ENCODE peak calls at places on chromosomes 13 and 19, in six cellular contexts. W, K, C, V, I and G are unnamed samples.

GRCh38 chr13:35699805-35700204 is 223.3 kb upstream of the MAB21L1 start:
- DNase-seq in K (peak; percentile 22), V (no peak), I (no peak), C (no peak), W (no peak), G (no peak)

GRCh38 chr19:56810260-56810659 is 30.3 kb downstream of the PEG3 start:
- DNase-seq in C (no peak), W (no peak), V (no peak), K (no peak), I (no peak), G (no peak)

GRCh38 chr19:35357867-35358573 is at the start of gene FFAR3:
- DNase-seq in V (no peak), I (no peak), W (no peak), C (no peak), K (no peak), G (peak; percentile 63)

GRCh38 chr13:87344176-87344575 is 327.0 kb upstream of the SLITRK5 start:
- DNase-seq in V (no peak), W (no peak), I (no peak), C (no peak), K (no peak), G (no peak)

GRCh38 chr19:37817180-37817911 is 38.0 kb upstream of the ZNF573 start:
- DNase-seq in C (peak; percentile 39), I (peak; percentile 70), W (peak; percentile 31), V (no peak), K (no peak), G (no peak)

GRCh38 chr13:77184455-77184854 is 142.4 kb downstream of the MYCBP2 start:
- DNase-seq in V (no peak), I (no peak), W (peak; percentile 23), C (no peak), K (no peak), G (no peak)

GRCh38 chr19:42252365-42253244 is 2.3 kb downstream of the ERF start:
- DNase-seq in V (no peak), W (no peak), C (no peak), K (no peak), I (no peak), G (no peak)

GRCh38 chr13:64993514-64994164 is 2236.5 kb downstream of the PCDH9 start:
- DNase-seq in W (no peak), K (no peak), I (no peak), C (no peak), V (no peak), G (no peak)

GRCh38 chr19:48170817-48171347 is 402 bp downstream of the ZSWIM9 start:
- DNase-seq in K (no peak), V (no peak), I (no peak), C (no peak), W (peak; percentile 19), G (no peak)

GRCh38 chr13:23813635-23814034 is 75.6 kb downstream of the MIPEP start:
- DNase-seq in C (no peak), V (no peak), I (no peak), W (no peak), K (no peak), G (no peak)

GRCh38 chr19:15432018-15432494 is 13.3 kb upstream of the AKAP8L start:
- DNase-seq in W (no peak), C (no peak), I (no peak), V (no peak), K (no peak), G (no peak)

GRCh38 chr13:97460004-97460756 is 26.2 kb downstream of the RAP2A start:
- DNase-seq in I (no peak), C (no peak), W (no peak), K (no peak), V (no peak), G (no peak)

GRCh38 chr19:29526730-29527499 is 1.1 kb downstream of the VSTM2B start:
- DNase-seq in I (no peak), C (no peak), V (no peak), K (no peak), W (no peak), G (no peak)

GRCh38 chr19:53977991-53978731 is 13.3 kb upstream of the CACNG6 start:
- DNase-seq in K (no peak), C (peak; percentile 38), W (no peak), I (no peak), V (no peak), G (peak; percentile 5)

GRCh38 chr13:80513196-80513595 is 172.3 kb upstream of the SPRY2 start:
- DNase-seq in V (no peak), K (no peak), I (no peak), W (no peak), C (no peak), G (no peak)

GRCh38 chr19:1813837-1814217 is 1.8 kb upstream of the ATP8B3 start:
- DNase-seq in K (no peak), W (no peak), V (no peak), I (no peak), C (no peak), G (no peak)

GRCh38 chr13:25982908-25983307 is 68.9 kb downstream of the SHISA2 start:
- DNase-seq in I (no peak), W (no peak), V (no peak), K (no peak), C (no peak), G (no peak)

GRCh38 chr19:22545751-22546150 is 88.4 kb upstream of the ZNF492 start:
- DNase-seq in W (no peak), I (no peak), C (no peak), K (no peak), V (no peak), G (no peak)

GRCh38 chr13:80371840-80372509 is 31.0 kb upstream of the SPRY2 start:
- DNase-seq in K (no peak), C (no peak), V (no peak), W (no peak), I (no peak), G (no peak)

GRCh38 chr19:3283246-3283751 is 58.8 kb downstream of the CELF5 start:
- DNase-seq in C (no peak), I (no peak), W (no peak), K (no peak), V (no peak), G (no peak)

GRCh38 chr19:18000480-18000980 is 7.4 kb upstream of the ARRDC2 start:
- DNase-seq in K (no peak), V (peak; percentile 33), I (no peak), W (no peak), C (no peak), G (peak; percentile 36)